ENCODE peak calls at places on chromosome 17, in six cellular contexts. One of them, this sample, is unnamed.
A peak's percentile ranks its signal among the peaks of the same experiment; 100 is the strongest.

GRCh38 chr17:76026714-76027158 is 370 bp downstream of the EVPL start:
- DNase-seq in amygdala: no peak
- DNase-seq in neural progenitor cell: no peak
- DNase-seq in endodermal cell: no peak
- DNase-seq in C1 segment of cervical spinal cord: no peak
- DNase-seq in NCI-H2081: no peak
- DNase-seq in this sample: no peak

GRCh38 chr17:41363881-41364280 is 5.7 kb downstream of the KRT33B start:
- DNase-seq in amygdala: no peak
- DNase-seq in neural progenitor cell: no peak
- DNase-seq in endodermal cell: no peak
- DNase-seq in C1 segment of cervical spinal cord: no peak
- DNase-seq in NCI-H2081: no peak
- DNase-seq in this sample: no peak

GRCh38 chr17:58277107-58277506 is 3.6 kb downstream of the MPO start:
- DNase-seq in amygdala: no peak
- DNase-seq in neural progenitor cell: peak; percentile 25
- DNase-seq in endodermal cell: no peak
- DNase-seq in C1 segment of cervical spinal cord: no peak
- DNase-seq in NCI-H2081: no peak
- DNase-seq in this sample: no peak

GRCh38 chr17:70187383-70187782 is 18.1 kb downstream of the KCNJ2 start:
- DNase-seq in amygdala: no peak
- DNase-seq in neural progenitor cell: no peak
- DNase-seq in endodermal cell: no peak
- DNase-seq in C1 segment of cervical spinal cord: no peak
- DNase-seq in NCI-H2081: no peak
- DNase-seq in this sample: no peak

GRCh38 chr17:57875109-57876022 is 25.5 kb upstream of the MRPS23 start:
- DNase-seq in amygdala: peak; percentile 76
- DNase-seq in neural progenitor cell: peak; percentile 80
- DNase-seq in endodermal cell: peak; percentile 96
- DNase-seq in C1 segment of cervical spinal cord: peak; percentile 64
- DNase-seq in NCI-H2081: no peak
- DNase-seq in this sample: no peak

GRCh38 chr17:2954898-2955445 is 108.4 kb downstream of the OR1D5 start:
- DNase-seq in amygdala: no peak
- DNase-seq in neural progenitor cell: no peak
- DNase-seq in endodermal cell: no peak
- DNase-seq in C1 segment of cervical spinal cord: no peak
- DNase-seq in NCI-H2081: no peak
- DNase-seq in this sample: peak; percentile 0

GRCh38 chr17:80877829-80878303 is 113.8 kb upstream of the CHMP6 start:
- DNase-seq in amygdala: no peak
- DNase-seq in neural progenitor cell: no peak
- DNase-seq in endodermal cell: peak; percentile 46
- DNase-seq in C1 segment of cervical spinal cord: no peak
- DNase-seq in NCI-H2081: no peak
- DNase-seq in this sample: no peak

GRCh38 chr17:6748617-6749016 is 7.2 kb upstream of the XAF1 start:
- DNase-seq in amygdala: no peak
- DNase-seq in neural progenitor cell: no peak
- DNase-seq in endodermal cell: no peak
- DNase-seq in C1 segment of cervical spinal cord: no peak
- DNase-seq in NCI-H2081: no peak
- DNase-seq in this sample: no peak

GRCh38 chr17:44444735-44445105 is 55.3 kb upstream of the ITGA2B start:
- DNase-seq in amygdala: no peak
- DNase-seq in neural progenitor cell: no peak
- DNase-seq in endodermal cell: no peak
- DNase-seq in C1 segment of cervical spinal cord: no peak
- DNase-seq in NCI-H2081: no peak
- DNase-seq in this sample: no peak

GRCh38 chr17:44859701-44860100 is 12.0 kb downstream of the HIGD1B start:
- DNase-seq in amygdala: no peak
- DNase-seq in neural progenitor cell: no peak
- DNase-seq in endodermal cell: no peak
- DNase-seq in C1 segment of cervical spinal cord: no peak
- DNase-seq in NCI-H2081: no peak
- DNase-seq in this sample: no peak

GRCh38 chr17:12928736-12929135 is 89.1 kb downstream of the ELAC2 start:
- DNase-seq in amygdala: no peak
- DNase-seq in neural progenitor cell: peak; percentile 33
- DNase-seq in endodermal cell: peak; percentile 65
- DNase-seq in C1 segment of cervical spinal cord: no peak
- DNase-seq in NCI-H2081: no peak
- DNase-seq in this sample: no peak

GRCh38 chr17:57997085-57997809 is 9.2 kb upstream of the VEZF1 start:
- DNase-seq in amygdala: no peak
- DNase-seq in neural progenitor cell: no peak
- DNase-seq in endodermal cell: no peak
- DNase-seq in C1 segment of cervical spinal cord: no peak
- DNase-seq in NCI-H2081: no peak
- DNase-seq in this sample: no peak

GRCh38 chr17:1203111-1203966 is 23.6 kb upstream of the ABR start:
- DNase-seq in amygdala: peak; percentile 24
- DNase-seq in neural progenitor cell: peak; percentile 94
- DNase-seq in endodermal cell: peak; percentile 97
- DNase-seq in C1 segment of cervical spinal cord: no peak
- DNase-seq in NCI-H2081: no peak
- DNase-seq in this sample: no peak

GRCh38 chr17:13415877-13416416 is 185.8 kb downstream of the HS3ST3A1 start:
- DNase-seq in amygdala: no peak
- DNase-seq in neural progenitor cell: no peak
- DNase-seq in endodermal cell: no peak
- DNase-seq in C1 segment of cervical spinal cord: no peak
- DNase-seq in NCI-H2081: no peak
- DNase-seq in this sample: peak; percentile 1

This sample was measured in NCI-H774.